ENCODE peak calls at places on chromosome 3, in eight cellular contexts. A, M, G, T, Z, C, J and B are unnamed samples.

GRCh38 chr3:36219398-36219797 is 160.9 kb upstream of the STAC start:
- DNase-seq in G (no peak), A (no peak), M (no peak), J (peak), Z (no peak), T (no peak), C (no peak), B (no peak)

GRCh38 chr3:108744762-108745161 is 12.4 kb downstream of the RETNLB start:
- DNase-seq in A (no peak), C (no peak), M (no peak), J (no peak), G (no peak), T (no peak), Z (no peak), B (no peak)

GRCh38 chr3:56790016-56790950 is 11.5 kb downstream of the ARHGEF3 start:
- DNase-seq in T (no peak), G (no peak), A (peak), M (peak), J (no peak), Z (no peak), C (no peak), B (no peak)

GRCh38 chr3:63847718-63848450 is 15.7 kb downstream of the THOC7 start:
- DNase-seq in A (no peak), G (no peak), Z (no peak), T (no peak), J (no peak), C (no peak), M (no peak), B (no peak)

GRCh38 chr3:35505181-35505580 is 134.1 kb upstream of the ARPP21 start:
- DNase-seq in G (no peak), C (no peak), M (peak), J (no peak), T (no peak), A (no peak), Z (no peak), B (peak)

GRCh38 chr3:14303336-14304100 is 98.9 kb upstream of the SLC6A6 start:
- DNase-seq in T (no peak), G (no peak), Z (no peak), C (no peak), M (no peak), J (peak), A (no peak), B (no peak)

GRCh38 chr3:42256135-42256819 is 9.7 kb downstream of the CCK start:
- DNase-seq in Z (no peak), T (no peak), J (peak), G (peak), M (no peak), C (no peak), A (no peak), B (no peak)

GRCh38 chr3:24215518-24215917 is 270.4 kb downstream of the NR1D2 start:
- DNase-seq in T (no peak), M (no peak), J (no peak), G (no peak), C (no peak), A (no peak), Z (no peak), B (no peak)

GRCh38 chr3:115325539-115325938 is 178.5 kb upstream of the ZBTB20 start:
- DNase-seq in J (peak), Z (no peak), A (peak), T (no peak), M (no peak), C (no peak), G (peak), B (peak)

GRCh38 chr3:179082416-179082815 is 10.8 kb upstream of the ZMAT3 start:
- DNase-seq in A (no peak), G (no peak), T (no peak), Z (no peak), J (peak), C (no peak), M (no peak), B (no peak)

GRCh38 chr3:65226287-65226686 is 538.5 kb upstream of the ADAMTS9 start:
- DNase-seq in Z (no peak), T (no peak), G (no peak), C (no peak), M (no peak), A (no peak), J (no peak), B (no peak)

GRCh38 chr3:71512000-71512399 is 71.5 kb downstream of the FOXP1 start:
- DNase-seq in T (no peak), A (no peak), M (no peak), C (peak), J (no peak), Z (no peak), G (no peak), B (no peak)

GRCh38 chr3:171994646-171995441 is 44.5 kb upstream of the FNDC3B start:
- DNase-seq in A (no peak), Z (no peak), G (no peak), M (no peak), C (no peak), T (no peak), J (peak), B (no peak)

GRCh38 chr3:39147374-39147709 is 6.0 kb downstream of the CSRNP1 start:
- DNase-seq in G (no peak), A (no peak), C (no peak), Z (no peak), T (no peak), J (no peak), M (no peak), B (no peak)

GRCh38 chr3:78798266-78798832 is 969.4 kb downstream of the ROBO1 start:
- DNase-seq in G (no peak), T (no peak), Z (no peak), C (no peak), J (no peak), A (no peak), M (no peak), B (no peak)

GRCh38 chr3:185560676-185561075 is 8.3 kb upstream of the LIPH start:
- DNase-seq in T (no peak), Z (no peak), C (no peak), J (no peak), M (no peak), G (no peak), A (no peak), B (no peak)

GRCh38 chr3:96996009-96996408 is 181.6 kb downstream of the EPHA6 start:
- DNase-seq in A (no peak), M (no peak), Z (no peak), G (no peak), J (no peak), C (no peak), T (no peak), B (no peak)

GRCh38 chr3:10521772-10522441 is 16.5 kb upstream of the ATP2B2 start:
- DNase-seq in C (peak), A (no peak), Z (no peak), T (no peak), G (no peak), J (no peak), M (no peak), B (peak)

GRCh38 chr3:14425574-14426304 is 23.3 kb downstream of the SLC6A6 start:
- DNase-seq in M (peak), A (no peak), G (no peak), T (no peak), Z (no peak), C (peak), J (no peak), B (no peak)

GRCh38 chr3:179452166-179452544 is 885 bp upstream of the GNB4 start:
- DNase-seq in G (no peak), J (peak), M (no peak), Z (no peak), C (no peak), A (no peak), T (no peak), B (no peak)

GRCh38 chr3:136070334-136070733 is 104.8 kb downstream of the PPP2R3A start:
- DNase-seq in Z (no peak), M (no peak), T (no peak), A (no peak), G (no peak), J (peak), C (no peak), B (no peak)

GRCh38 chr3:15439476-15439875 is 12.1 kb downstream of the EAF1 start:
- DNase-seq in G (no peak), Z (no peak), M (no peak), A (peak), C (no peak), J (peak), T (no peak), B (no peak)

GRCh38 chr3:107235923-107236315 is 141.3 kb upstream of the CCDC54 start:
- DNase-seq in C (peak), M (peak), J (peak), Z (no peak), T (peak), A (peak), G (peak), B (peak)

GRCh38 chr3:77254967-77255831 is 215.3 kb downstream of the ROBO2 start:
- DNase-seq in T (no peak), A (peak), C (peak), G (peak), Z (no peak), J (peak), M (no peak), B (peak)

GRCh38 chr3:171833775-171834460 is 9.2 kb upstream of the TMEM212 start:
- DNase-seq in J (peak), G (peak), T (no peak), C (no peak), A (peak), Z (no peak), M (no peak), B (no peak)

GRCh38 chr3:88189361-88189810 is 39.6 kb downstream of the C3orf38 start:
- DNase-seq in M (no peak), T (peak), Z (no peak), A (no peak), J (no peak), C (no peak), G (peak), B (no peak)

GRCh38 chr3:55704521-55704920 is 217.4 kb upstream of the WNT5A start:
- DNase-seq in Z (no peak), G (no peak), C (no peak), M (no peak), A (no peak), T (no peak), J (peak), B (no peak)

GRCh38 chr3:36714343-36714742 is 50.0 kb downstream of the DCLK3 start:
- DNase-seq in M (no peak), G (no peak), A (no peak), Z (no peak), J (no peak), C (no peak), T (no peak), B (no peak)

GRCh38 chr3:134350266-134350665 is 24.0 kb downstream of the AMOTL2 start:
- DNase-seq in C (no peak), J (no peak), M (no peak), A (no peak), T (no peak), Z (no peak), G (no peak), B (no peak)

GRCh38 chr3:56624725-56625124 is 58.3 kb downstream of the TASOR start:
- DNase-seq in C (no peak), A (no peak), T (no peak), J (peak), G (no peak), Z (no peak), M (no peak), B (no peak)

GRCh38 chr3:5321941-5322340 is 134.4 kb downstream of the EDEM1 start:
- DNase-seq in J (no peak), M (no peak), G (peak), T (no peak), C (no peak), Z (no peak), A (no peak), B (no peak)

GRCh38 chr3:109806929-109807328 is 469.6 kb upstream of the DPPA4 start:
- DNase-seq in A (peak), G (peak), M (no peak), T (no peak), C (peak), Z (no peak), J (peak), B (peak)

DNA sequence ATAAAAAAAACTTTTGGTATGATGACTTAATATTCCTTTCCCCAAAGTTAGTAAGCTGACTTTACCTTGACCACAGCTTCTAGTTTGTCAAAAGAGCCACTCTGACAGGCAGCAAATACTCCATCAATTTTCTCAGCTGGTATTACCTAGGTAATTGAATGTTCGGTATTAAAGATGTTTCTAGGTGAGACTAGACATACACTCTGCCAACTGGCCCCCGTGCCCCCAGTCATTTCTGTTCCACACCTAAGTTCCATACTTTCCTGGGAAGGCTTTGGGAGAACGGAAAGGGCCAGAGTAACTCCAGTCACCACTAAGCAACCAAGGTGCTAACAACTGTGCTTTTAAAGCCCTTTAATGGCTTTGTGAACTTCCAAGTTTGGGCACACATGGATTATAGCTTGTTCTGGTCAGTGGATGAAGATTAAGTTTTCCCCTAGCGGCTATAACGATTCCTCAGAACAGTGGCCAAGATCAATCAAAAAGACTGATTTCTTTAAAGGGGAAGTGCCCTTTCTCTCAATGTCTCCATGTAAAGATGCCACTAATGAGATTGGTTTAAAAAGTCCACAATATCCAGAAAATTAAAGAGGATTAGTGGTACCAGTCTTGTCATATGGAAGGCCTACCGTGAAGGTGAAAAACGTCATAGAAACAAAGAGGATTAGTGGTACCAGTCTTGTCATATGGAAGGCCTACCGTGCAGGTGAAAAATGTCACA is 7.0 kb downstream of the EIF4A2 start:
- DNase-seq in G (peak), M (no peak), T (no peak), C (no peak), J (peak), Z (no peak), A (no peak), B (no peak)
- TF ChIP-seq POLR2A in G (no peak), M (no peak), T (peak), C (no peak), J (peak), Z (no peak), A (no peak), B (no peak)

GRCh38 chr3:51983578-51984268 is 388 bp downstream of the ACY1 start:
- DNase-seq in G (no peak), Z (no peak), T (no peak), M (no peak), J (no peak), C (no peak), A (no peak), B (no peak)
- TF ChIP-seq POLR2A in G (no peak), Z (no peak), T (no peak), M (no peak), J (no peak), C (no peak), A (no peak), B (no peak)

GRCh38 chr3:187368251-187368733 is at the start of gene RTP4:
- DNase-seq in Z (no peak), T (peak), J (peak), C (peak), M (no peak), A (peak), G (no peak), B (peak)
- TF ChIP-seq POLR2A in Z (no peak), T (peak), J (no peak), C (no peak), M (no peak), A (no peak), G (no peak), B (no peak)

GRCh38 chr3:194158942-194159439 is 23.0 kb downstream of the HES1 start:
- DNase-seq in M (no peak), J (no peak), A (no peak), C (peak), Z (no peak), T (no peak), G (no peak), B (no peak)
- TF ChIP-seq POLR2A in M (no peak), J (no peak), A (no peak), C (no peak), Z (no peak), T (no peak), G (no peak), B (no peak)

GRCh38 chr3:146165844-146166243 is 4.9 kb upstream of the PLOD2 start:
- DNase-seq in T (no peak), G (no peak), A (no peak), J (no peak), C (no peak), Z (no peak), M (no peak), B (no peak)
- TF ChIP-seq POLR2A in T (no peak), G (no peak), A (no peak), J (no peak), C (no peak), Z (no peak), M (no peak), B (no peak)